ENCODE peak calls at places on chromosomes 5 and 9, in six cellular contexts. T, U, Y, C, R and M are unnamed samples.

GRCh38 chr5:133698646-133699526 is 86.5 kb upstream of the FSTL4 start:
- DNase-seq in R (no peak), U (no peak), T (no peak), Y (peak), C (no peak), M (no peak)

GRCh38 chr5:121350493-121350892 is 501.2 kb upstream of the FTMT start:
- DNase-seq in Y (no peak), R (no peak), C (no peak), T (no peak), U (no peak), M (no peak)

GRCh38 chr9:12989669-12990068 is 214.8 kb downstream of the LURAP1L start:
- DNase-seq in R (no peak), T (no peak), C (no peak), U (no peak), Y (no peak), M (no peak)

GRCh38 chr9:125255781-125256391 is 5.7 kb upstream of the GAPVD1 start:
- DNase-seq in Y (no peak), U (peak), T (peak), C (no peak), R (no peak), M (no peak)

GRCh38 chr9:109781086-109781485 is 1.1 kb downstream of the PALM2AKAP2 start:
- DNase-seq in R (no peak), U (no peak), Y (no peak), C (no peak), T (no peak), M (peak)

GRCh38 chr5:81303563-81303962 is 2.2 kb downstream of the ZCCHC9 start:
- DNase-seq in T (no peak), R (no peak), U (peak), Y (no peak), C (peak), M (peak)

GRCh38 chr9:33351547-33351946 is 50.8 kb downstream of the AQP7 start:
- DNase-seq in R (no peak), Y (no peak), T (no peak), U (no peak), C (no peak), M (no peak)

GRCh38 chr9:89489548-89490527 is 8.1 kb downstream of the SEMA4D start:
- DNase-seq in C (no peak), U (no peak), T (peak), Y (no peak), R (no peak), M (no peak)

GRCh38 chr9:69173497-69173890 is 583 bp upstream of the TJP2 start:
- DNase-seq in T (no peak), C (no peak), U (no peak), Y (no peak), R (no peak), M (no peak)